ENCODE peak calls at places on chromosomes 12 and 14, in seven cellular contexts. F, L, S, Y, X, T and O are unnamed samples.
A peak's percentile ranks its signal among the peaks of the same experiment; 100 is the strongest.

GRCh38 chr12:76927170-76927784 is 48.5 kb upstream of the CSRP2 start:
- DNase-seq in Y (peak; percentile 13), T (peak; percentile 46), X (no peak), F (no peak), L (peak; percentile 53), S (no peak), O (no peak)

GRCh38 chr14:69682607-69683263 is 71.3 kb downstream of the SUSD6 start:
- DNase-seq in L (peak; percentile 71), X (no peak), S (no peak), Y (peak; percentile 87), T (no peak), F (no peak), O (no peak)

GRCh38 chr14:29301571-29301970 is 535.0 kb downstream of the FOXG1 start:
- DNase-seq in L (no peak), T (no peak), X (no peak), F (no peak), S (no peak), Y (no peak), O (no peak)

GRCh38 chr12:42691991-42692557 is 102.5 kb upstream of the PRICKLE1 start:
- DNase-seq in X (no peak), S (peak; percentile 30), L (no peak), Y (no peak), F (no peak), T (peak; percentile 79), O (no peak)

GRCh38 chr12:40769846-40770245 is 77.6 kb downstream of the CNTN1 start:
- DNase-seq in T (no peak), S (no peak), Y (no peak), L (no peak), F (no peak), X (no peak), O (no peak)

GRCh38 chr14:90573385-90574105 is 176.7 kb downstream of the CALM1 start:
- DNase-seq in Y (no peak), S (no peak), F (peak; percentile 46), X (peak; percentile 43), L (no peak), T (no peak), O (no peak)

GRCh38 chr14:61470261-61470953 is 149.0 kb downstream of the PRKCH start:
- DNase-seq in T (peak; percentile 83), S (no peak), X (no peak), F (no peak), Y (no peak), L (peak; percentile 90), O (no peak)

GRCh38 chr14:81169711-81170103 is 51.1 kb downstream of the GTF2A1 start:
- DNase-seq in S (no peak), T (no peak), F (peak; percentile 83), L (peak; percentile 46), Y (no peak), X (peak; percentile 84), O (peak; percentile 79)

GRCh38 chr14:105193916-105194782 is 13.0 kb upstream of the NUDT14 start:
- DNase-seq in T (no peak), Y (peak; percentile 61), L (no peak), X (no peak), F (no peak), S (no peak), O (no peak)

GRCh38 chr12:86249856-86250255 is 6.3 kb downstream of the MGAT4C start:
- DNase-seq in Y (no peak), X (no peak), F (no peak), S (no peak), L (peak; percentile 59), T (no peak), O (no peak)

GRCh38 chr12:75665216-75665615 is 153.8 kb upstream of the KRR1 start:
- DNase-seq in Y (no peak), T (no peak), S (no peak), F (no peak), L (no peak), X (no peak), O (no peak)

GRCh38 chr12:108310489-108310888 is 28.6 kb downstream of the CMKLR1 start:
- DNase-seq in S (no peak), X (peak; percentile 26), Y (no peak), T (no peak), L (peak; percentile 37), F (no peak), O (no peak)

GRCh38 chr12:46187023-46187422 is 81.8 kb downstream of the SLC38A1 start:
- DNase-seq in X (no peak), S (no peak), F (no peak), T (no peak), L (peak; percentile 74), Y (no peak), O (no peak)

GRCh38 chr12:3431685-3432084 is 59.3 kb upstream of the PRMT8 start:
- DNase-seq in S (no peak), X (no peak), F (no peak), T (no peak), L (no peak), Y (no peak), O (no peak)

GRCh38 chr12:111105294-111105693 is 184.9 kb upstream of the MYL2 start:
- DNase-seq in T (no peak), F (no peak), X (no peak), L (no peak), S (no peak), Y (no peak), O (no peak)

GRCh38 chr14:74945261-74945851 is 10.0 kb downstream of the PGF start:
- DNase-seq in S (no peak), L (peak; percentile 54), T (peak; percentile 68), F (no peak), Y (no peak), X (peak; percentile 66), O (no peak)

GRCh38 chr12:64571346-64571745 is 38.9 kb upstream of the RASSF3 start:
- DNase-seq in X (no peak), Y (no peak), L (no peak), F (no peak), S (no peak), T (no peak), O (no peak)

GRCh38 chr12:8065991-8066594 is at the start of gene C3AR1:
- DNase-seq in Y (peak; percentile 82), L (peak; percentile 61), S (no peak), F (no peak), X (no peak), T (no peak), O (no peak)

GRCh38 chr14:37122919-37123639 is 49.3 kb downstream of the SLC25A21 start:
- DNase-seq in S (no peak), Y (no peak), X (no peak), T (no peak), L (no peak), F (no peak), O (no peak)

GRCh38 chr12:62643470-62643869 is 176.8 kb downstream of the MON2 start:
- DNase-seq in S (no peak), X (no peak), L (no peak), T (no peak), Y (no peak), F (no peak), O (no peak)

DNA sequence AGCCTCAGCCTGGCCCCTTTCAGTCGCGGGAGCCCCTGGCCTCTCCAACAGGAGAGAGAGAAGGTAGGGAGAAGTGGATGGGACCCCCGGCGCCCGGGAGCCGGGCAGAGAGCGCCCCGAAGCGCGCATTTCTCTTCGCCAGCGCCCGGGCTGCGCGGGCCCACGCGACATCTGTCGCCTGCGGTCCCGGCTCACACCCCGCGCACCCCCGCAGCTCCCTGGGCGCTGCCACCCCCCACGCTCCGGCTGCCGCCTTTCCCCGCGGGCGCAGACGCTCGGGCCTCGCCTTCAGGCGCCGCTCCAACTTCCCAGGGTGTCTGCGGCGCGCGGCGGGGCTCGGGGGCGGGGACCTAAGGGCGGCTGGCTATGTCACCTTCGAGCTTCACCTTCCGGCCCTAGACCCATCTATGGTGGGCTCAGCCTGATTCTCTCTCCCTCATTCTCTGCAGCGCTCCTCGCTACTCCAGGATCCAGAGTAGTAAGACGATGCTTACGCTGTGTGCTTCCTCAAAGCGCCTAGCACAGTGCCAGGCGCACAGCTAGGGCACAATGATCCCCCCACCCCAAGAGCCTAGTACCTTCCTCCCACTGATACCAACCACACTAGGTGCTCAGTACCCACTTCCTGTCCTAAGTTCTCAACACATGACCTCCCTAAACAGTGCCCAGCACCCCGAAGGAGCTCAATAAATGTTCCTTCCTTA is 1.6 kb downstream of the HRK start:
- DNase-seq in T (no peak), X (no peak), S (no peak), F (no peak), L (peak; percentile 22), Y (peak; percentile 24), O (no peak)
- H3K4me3 ChIP-seq in T (peak overlapping the region; percentile 47), X (peak overlapping the region; percentile 62), S (peak overlapping the region; percentile 54), F (no peak overlapping the region), L (peak overlapping the region; percentile 70), Y (no peak overlapping the region), O (peak overlapping the region; percentile 29)

DNA sequence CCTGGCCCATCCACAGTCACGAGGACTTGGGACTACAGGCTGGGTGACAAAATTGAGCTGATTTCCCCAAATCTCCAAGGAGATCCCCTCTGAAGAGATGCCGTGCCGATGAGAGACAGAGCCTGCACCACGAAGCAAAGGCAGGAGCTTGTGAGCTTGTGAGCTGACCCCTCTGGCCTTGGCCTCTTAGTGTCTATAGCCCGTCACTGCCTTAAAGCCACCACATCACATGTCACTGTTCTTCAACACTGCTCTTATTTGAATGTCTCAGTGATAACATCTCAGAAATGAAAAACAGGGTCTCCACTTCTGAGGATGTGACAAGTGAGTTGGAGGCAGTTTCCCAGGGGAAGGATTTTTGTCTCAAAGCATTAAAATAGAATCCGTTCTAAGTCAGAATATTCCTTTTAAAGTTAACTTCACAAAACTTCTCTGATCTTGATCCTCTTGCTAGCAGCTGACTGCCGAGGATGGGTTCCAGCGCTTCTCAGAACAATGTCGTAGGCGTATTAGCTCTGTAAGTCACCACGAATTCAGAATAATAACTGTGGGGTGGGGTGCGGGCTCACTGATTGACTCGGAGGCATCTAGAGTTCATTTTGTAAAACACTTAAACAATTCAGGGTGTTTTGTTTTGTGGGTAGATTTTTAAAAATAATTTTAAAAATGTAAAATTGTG is 37.5 kb downstream of the CHST11 start:
- DNase-seq in X (no peak), T (no peak), S (no peak), Y (peak; percentile 92), L (no peak), F (no peak), O (peak; percentile 51)
- H3K4me1 ChIP-seq in X (peaks cover 7% of the 10 kb centered on the region), T (no peaks in the 10 kb centered on the region), S (no peaks in the 10 kb centered on the region), Y (peaks cover 98% of the 10 kb centered on the region), L (peaks cover 24% of the 10 kb centered on the region), F (peaks cover 35% of the 10 kb centered on the region), O (peaks cover 50% of the 10 kb centered on the region)

DNA sequence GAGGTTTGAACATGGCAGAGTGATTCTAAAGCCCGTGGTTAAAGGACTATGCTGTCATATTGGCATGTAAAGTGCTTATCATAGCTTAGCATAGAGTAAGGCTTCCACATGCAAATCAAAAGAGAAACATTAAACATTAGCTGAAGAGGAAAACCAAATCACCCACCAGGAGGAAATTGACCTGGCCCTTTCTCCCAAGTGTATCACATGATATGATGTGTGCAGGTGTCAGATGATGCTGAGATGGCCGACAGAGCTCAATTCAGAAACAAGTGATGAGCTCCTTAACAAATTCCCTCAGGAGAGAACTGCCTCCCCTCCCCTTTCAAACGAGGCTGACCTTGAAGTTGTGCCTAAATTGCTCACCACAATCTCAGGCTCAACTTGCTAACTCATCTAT is 217.1 kb upstream of the BTG1 start:
- DNase-seq in X (no peak), Y (peak; percentile 54), T (no peak), S (no peak), L (no peak), F (no peak), O (no peak)
- H3K4me3 ChIP-seq in X (no peak overlapping the region), Y (peak overlapping the region; percentile 80), T (no peak overlapping the region), S (no peak overlapping the region), L (no peak overlapping the region), F (peak overlapping the region; percentile 42), O (peak overlapping the region; percentile 39)

DNA sequence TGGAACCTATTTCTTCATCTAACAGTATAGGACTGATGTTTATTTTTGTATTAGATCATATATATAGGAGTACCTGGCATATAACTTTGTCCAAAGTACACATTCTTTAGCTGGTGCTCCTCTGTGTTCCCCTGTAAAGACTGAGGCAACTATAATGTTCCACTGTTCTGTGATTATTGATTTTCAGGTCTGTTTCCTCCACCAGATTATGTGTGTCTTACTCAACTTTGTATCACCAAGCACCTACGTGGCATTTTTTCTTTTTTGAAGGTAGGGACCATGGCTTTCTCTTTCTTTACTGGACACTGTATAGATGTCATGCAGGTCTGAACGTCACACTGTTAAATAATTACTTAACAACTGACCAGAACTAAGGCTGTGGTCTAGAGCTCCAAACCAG is 29.3 kb downstream of the BICD1 start:
- DNase-seq in Y (no peak), T (no peak), L (no peak), X (no peak), S (no peak), F (no peak), O (no peak)
- H3K4me1 ChIP-seq in Y (peaks cover 18% of the 10 kb centered on the region), T (no peaks in the 10 kb centered on the region), L (peaks cover 17% of the 10 kb centered on the region), X (no peaks in the 10 kb centered on the region), S (peaks cover 15% of the 10 kb centered on the region), F (no peaks in the 10 kb centered on the region), O (no peaks in the 10 kb centered on the region)